ENCODE peak calls at places on chromosomes 4 and X, in six cellular contexts. C is AG04450; V is uterus; O is testis; N is GM23248; E is effector memory CD4-positive, alpha-beta T cell. J is an unnamed sample.

GRCh38 chr4:13548059-13548983 is 4.0 kb upstream of the NKX3-2 start:
- DNase-seq in C (no peak), V (no peak), O (no peak), N (peak), E (no peak), J (no peak)

GRCh38 chr4:93237526-93237925 is 591.0 kb upstream of the ATOH1 start:
- DNase-seq in C (no peak), V (no peak), O (no peak), N (no peak), E (no peak), J (no peak)

GRCh38 chrX:100447563-100448397 is 37.7 kb upstream of the PCDH19 start:
- DNase-seq in C (no peak), V (peak), O (peak), N (peak), E (no peak), J (no peak)

GRCh38 chrX:46036508-46036907 is 508.7 kb downstream of the ZNF674 start:
- DNase-seq in C (no peak), V (no peak), O (no peak), N (peak), E (no peak), J (no peak)

GRCh38 chr4:7960790-7961655 is 21.4 kb upstream of the AFAP1 start:
- DNase-seq in C (peak), V (peak), O (peak), N (peak), E (no peak), J (peak)

GRCh38 chr4:12203945-12204344 is 775.3 kb upstream of the HS3ST1 start:
- DNase-seq in C (no peak), V (no peak), O (no peak), N (no peak), E (no peak), J (no peak)

GRCh38 chrX:119015407-119016242 is 41.2 kb downstream of the LONRF3 start:
- DNase-seq in C (peak), V (peak), O (no peak), N (peak), E (no peak), J (peak)

GRCh38 chr4:108029321-108029720 is 39.6 kb downstream of the HADH start:
- DNase-seq in C (no peak), V (no peak), O (no peak), N (no peak), E (no peak), J (no peak)

GRCh38 chrX:130296743-130297142 is 28.0 kb upstream of the ZNF280C start:
- DNase-seq in C (no peak), V (no peak), O (no peak), N (no peak), E (no peak), J (peak)

GRCh38 chr4:184450045-184450444 is 24.3 kb downstream of the IRF2 start:
- DNase-seq in C (peak), V (no peak), O (no peak), N (peak), E (no peak), J (peak)

GRCh38 chr4:186857793-186858192 is 134.1 kb upstream of the FAT1 start:
- DNase-seq in C (no peak), V (no peak), O (no peak), N (no peak), E (no peak), J (no peak)

GRCh38 chrX:34341258-34341657 is 209.1 kb upstream of the FAM47A start:
- DNase-seq in C (no peak), V (no peak), O (no peak), N (no peak), E (no peak), J (no peak)

GRCh38 chrX:80550722-80551121 is 130.5 kb downstream of the TENT5D start:
- DNase-seq in C (no peak), V (no peak), O (no peak), N (peak), E (no peak), J (no peak)

GRCh38 chr4:107035711-107036601 is at the start of gene DKK2:
- DNase-seq in C (no peak), V (peak), O (no peak), N (peak), E (no peak), J (no peak)

GRCh38 chr4:36243355-36244256 is 708 bp downstream of the ARAP2 start:
- DNase-seq in C (no peak), V (peak), O (peak), N (peak), E (peak), J (no peak)

GRCh38 chr4:150366487-150366999 is 215.4 kb upstream of the MAB21L2 start:
- DNase-seq in C (no peak), V (no peak), O (no peak), N (no peak), E (no peak), J (no peak)

GRCh38 chrX:53440101-53440500 is 5.9 kb upstream of the HSD17B10 start:
- DNase-seq in C (no peak), V (no peak), O (no peak), N (no peak), E (no peak), J (no peak)

GRCh38 chrX:53438832-53439230 is 4.7 kb upstream of the HSD17B10 start:
- DNase-seq in C (no peak), V (no peak), O (no peak), N (no peak), E (no peak), J (no peak)

GRCh38 chrX:53442322-53442631 is 8.1 kb upstream of the HSD17B10 start:
- DNase-seq in C (no peak), V (no peak), O (no peak), N (no peak), E (no peak), J (no peak)

GRCh38 chrX:53440631-53441517 is 6.7 kb upstream of the HSD17B10 start:
- DNase-seq in C (no peak), V (peak), O (peak), N (peak), E (no peak), J (no peak)

DNA sequence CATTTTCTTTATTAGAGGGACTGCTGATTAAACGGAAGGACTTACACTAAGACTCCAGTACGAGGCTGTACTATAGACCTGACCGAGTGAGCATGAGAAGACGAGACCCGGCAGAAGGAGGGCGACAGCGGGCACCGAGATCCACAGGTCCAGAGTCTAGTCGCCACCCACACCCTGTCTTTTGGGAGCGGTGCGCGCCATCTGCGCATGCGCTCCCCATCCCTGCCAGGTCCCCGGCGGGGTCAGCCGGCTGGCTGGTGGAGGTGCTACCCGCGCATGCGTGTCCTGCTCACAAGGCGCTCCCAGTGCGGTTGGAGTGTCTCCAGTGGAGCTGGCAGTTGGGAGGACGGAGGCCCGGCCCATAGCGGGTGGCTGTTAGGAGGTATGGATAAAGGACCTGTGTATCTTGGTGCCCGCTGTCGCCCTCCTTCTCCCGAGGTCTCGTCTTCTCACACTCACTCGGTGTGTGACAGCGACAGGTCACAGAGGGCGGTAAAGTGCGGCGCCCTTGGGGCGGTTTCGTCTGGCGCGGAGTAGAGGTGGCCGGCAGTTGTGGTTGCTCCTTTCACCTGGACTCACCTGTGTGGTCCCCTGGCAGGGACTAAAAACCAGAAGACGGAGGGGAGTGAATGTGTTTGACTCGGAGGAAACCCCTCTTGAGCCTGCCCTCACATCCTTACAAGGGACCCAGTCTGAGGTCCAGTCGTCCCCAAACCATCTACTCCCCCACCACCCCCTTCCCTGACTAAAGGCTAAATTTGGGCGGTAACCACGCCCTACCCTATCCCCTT is 7.6 kb upstream of the HSD17B10 start:
- DNase-seq in C (no peak), V (peak), O (peak), N (peak), E (peak), J (no peak)
- H3K4me3 ChIP-seq in C (peak), V (peak), O (peak), N (peak), E (peak), J (peak)

DNA sequence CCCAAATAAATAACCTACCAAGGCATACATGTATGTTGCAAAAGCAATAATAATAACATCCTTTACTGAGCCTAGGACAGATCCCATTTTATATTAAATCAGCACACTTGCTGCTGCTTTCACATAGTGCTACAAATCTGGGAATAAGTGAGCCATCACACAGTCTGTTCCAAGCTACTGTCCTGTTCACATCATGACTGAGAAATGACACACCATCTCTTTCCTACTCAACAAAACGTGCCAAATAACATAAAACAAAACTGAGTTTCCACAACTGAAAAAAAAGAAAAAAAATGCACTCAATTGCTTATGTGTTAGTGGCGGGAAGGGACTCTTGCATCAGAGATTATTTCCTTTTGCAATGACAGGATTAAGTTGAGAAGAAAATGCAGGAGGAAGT is 109.0 kb downstream of the SHROOM4 start:
- DNase-seq in C (no peak), V (no peak), O (no peak), N (peak), E (no peak), J (no peak)
- H3K4me3 ChIP-seq in C (no peak), V (no peak), O (no peak), N (no peak), E (no peak), J (no peak)

DNA sequence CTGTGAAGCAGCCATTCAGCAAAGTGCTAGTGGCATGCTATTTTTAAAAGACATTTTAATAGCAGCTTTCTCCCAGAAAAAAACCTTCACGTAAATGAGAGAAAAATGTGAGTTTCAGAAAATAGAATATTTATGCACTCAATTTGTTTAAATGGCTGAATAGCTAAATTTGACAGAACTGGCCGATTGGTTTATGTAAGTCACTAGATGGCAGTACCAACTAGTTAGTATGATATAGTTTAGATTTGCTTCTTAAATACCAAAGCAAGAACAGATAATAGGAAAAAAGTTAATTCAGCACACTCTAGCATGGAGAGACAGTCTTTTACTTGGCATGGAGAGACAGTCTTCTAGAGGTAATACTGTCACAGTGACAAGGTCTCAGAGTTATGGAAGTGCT is 250.1 kb downstream of the SNCA start:
- DNase-seq in C (no peak), V (no peak), O (no peak), N (peak), E (no peak), J (no peak)
- H3K4me3 ChIP-seq in C (no peak), V (no peak), O (no peak), N (no peak), E (no peak), J (no peak)

GRCh38 chr4:158811704-158812103 is 42.9 kb downstream of the FNIP2 start:
- DNase-seq in C (no peak), V (no peak), O (no peak), N (no peak), E (no peak), J (no peak)

GRCh38 chr4:158810487-158811215 is 41.8 kb downstream of the FNIP2 start:
- DNase-seq in C (peak), V (peak), O (peak), N (peak), E (no peak), J (peak)

GRCh38 chr4:158811216-158811540 is 42.4 kb downstream of the FNIP2 start:
- DNase-seq in C (no peak), V (no peak), O (no peak), N (no peak), E (no peak), J (no peak)

GRCh38 chr4:158808399-158808798 is 39.6 kb downstream of the FNIP2 start:
- DNase-seq in C (no peak), V (no peak), O (no peak), N (no peak), E (no peak), J (no peak)

DNA sequence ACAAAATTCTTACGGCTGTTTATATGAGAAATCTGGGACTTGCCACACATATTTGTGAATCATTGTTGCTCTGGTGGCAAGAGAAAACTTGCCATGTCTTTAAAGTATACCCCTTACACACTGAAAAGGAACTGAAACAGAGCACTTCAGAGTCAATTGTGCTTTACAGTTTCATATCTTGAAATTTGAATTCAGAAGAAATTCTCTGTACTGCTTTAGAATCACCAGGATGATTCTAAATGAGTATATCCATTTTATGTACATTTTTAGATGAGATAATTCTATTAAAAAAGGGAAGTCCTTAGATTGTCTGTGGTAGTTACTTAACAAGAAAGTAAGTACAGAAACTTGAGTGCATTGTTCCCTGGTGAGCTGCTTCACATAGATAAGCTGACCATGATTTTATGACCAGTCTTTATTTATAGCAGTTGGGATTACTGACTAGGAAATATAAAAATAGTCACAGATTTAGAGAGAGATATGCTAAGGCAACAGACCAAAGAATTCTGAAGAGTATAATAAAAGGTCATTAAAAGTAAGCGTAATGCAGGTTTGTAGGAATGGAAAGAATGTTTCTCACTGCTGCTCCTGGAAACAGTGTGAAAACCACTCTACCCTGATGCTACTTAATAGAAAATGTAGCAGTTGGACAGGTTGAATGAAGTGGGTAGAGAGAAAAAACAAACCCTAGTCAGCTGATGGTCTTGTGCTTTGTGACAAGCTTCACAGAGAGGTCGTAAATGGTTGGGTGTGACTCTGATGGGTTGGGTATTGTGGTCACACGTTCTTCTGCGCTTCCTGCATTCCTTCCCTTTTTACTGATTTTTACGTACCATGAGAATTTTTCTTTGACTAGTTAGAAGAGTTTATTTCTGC is 41.0 kb downstream of the FNIP2 start:
- DNase-seq in C (no peak), V (no peak), O (peak), N (peak), E (no peak), J (peak)
- H3K4me3 ChIP-seq in C (no peak), V (no peak), O (no peak), N (peak), E (no peak), J (no peak)

GRCh38 chrX:40085086-40085551 is 12.6 kb downstream of the BCOR start:
- DNase-seq in C (peak), V (no peak), O (no peak), N (peak), E (no peak), J (no peak)

GRCh38 chrX:40087574-40088298 is 10.0 kb downstream of the BCOR start:
- DNase-seq in C (no peak), V (no peak), O (no peak), N (no peak), E (no peak), J (no peak)

GRCh38 chrX:40088299-40088625 is 9.5 kb downstream of the BCOR start:
- DNase-seq in C (no peak), V (no peak), O (no peak), N (no peak), E (no peak), J (no peak)

GRCh38 chrX:40085714-40086113 is 12.0 kb downstream of the BCOR start:
- DNase-seq in C (no peak), V (no peak), O (no peak), N (no peak), E (no peak), J (no peak)

GRCh38 chrX:40086569-40087335 is 11.0 kb downstream of the BCOR start:
- DNase-seq in C (peak), V (no peak), O (peak), N (no peak), E (no peak), J (no peak)
- H3K4me3 ChIP-seq in C (peak), V (no peak), O (no peak), N (no peak), E (no peak), J (no peak)

DNA sequence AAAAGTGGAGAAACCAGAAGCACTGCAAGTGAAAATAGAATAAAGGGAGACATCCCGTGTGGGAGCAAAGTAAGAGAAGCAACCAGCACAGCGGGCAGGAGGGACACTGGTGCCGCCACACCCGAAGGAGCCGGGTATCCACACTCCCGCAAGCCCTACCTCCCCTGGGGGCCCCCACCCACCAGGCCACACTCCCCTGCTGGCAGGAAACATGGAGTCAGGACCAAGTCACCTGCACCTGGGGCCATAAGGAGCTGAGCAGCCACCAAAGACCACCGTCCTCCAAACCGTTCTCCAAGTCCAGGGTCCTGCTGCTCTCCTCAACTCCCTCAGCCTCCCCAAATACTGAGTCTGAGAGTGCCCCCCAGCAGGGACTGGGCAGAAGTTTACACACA is 30.5 kb downstream of the FGFRL1 start:
- DNase-seq in C (no peak), V (no peak), O (no peak), N (no peak), E (no peak), J (no peak)
- H3K4me3 ChIP-seq in C (no peak), V (no peak), O (no peak), N (peak), E (no peak), J (no peak)

DNA sequence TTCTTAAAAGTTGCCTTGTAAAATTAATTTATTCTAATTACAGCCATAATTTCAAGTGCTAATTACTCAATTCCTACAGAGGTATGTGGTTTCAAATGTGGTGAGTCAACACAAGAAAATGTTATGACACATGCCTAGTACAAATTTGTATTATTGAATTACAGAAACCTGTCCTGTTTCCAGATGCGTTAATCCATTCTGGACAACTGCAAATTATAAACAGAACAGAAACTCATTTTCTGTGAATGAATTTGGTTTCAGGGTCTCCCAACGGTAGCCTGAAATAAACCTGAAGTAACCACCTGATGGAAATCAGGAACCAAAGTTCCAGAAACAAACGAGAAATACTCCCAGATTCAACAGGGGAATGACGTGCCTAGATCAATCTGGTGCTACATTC is 328.6 kb upstream of the F9 start:
- DNase-seq in C (no peak), V (no peak), O (no peak), N (no peak), E (no peak), J (no peak)
- H3K4me3 ChIP-seq in C (no peak), V (no peak), O (no peak), N (no peak), E (no peak), J (no peak)

DNA sequence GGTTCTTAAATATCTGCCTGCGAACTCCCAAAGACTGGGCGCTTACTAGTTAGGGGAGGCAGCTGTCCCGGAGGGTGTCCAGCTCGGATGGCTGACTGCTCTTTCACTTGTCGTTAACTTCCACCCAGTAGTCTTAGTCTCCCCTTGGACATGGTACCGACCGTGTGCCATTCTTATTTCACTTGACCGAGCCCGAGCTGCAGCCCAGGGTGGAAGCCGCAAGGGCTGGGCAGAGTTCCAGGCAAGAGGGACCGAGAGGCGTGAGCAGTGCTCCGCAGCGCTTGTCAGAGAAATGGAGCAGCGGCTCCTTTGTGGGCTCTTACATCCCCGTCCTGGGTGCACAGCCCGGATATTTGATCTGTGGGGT is 347 bp upstream of the SLITRK2 start:
- DNase-seq in C (no peak), V (peak), O (no peak), N (no peak), E (no peak), J (no peak)
- H3K4me3 ChIP-seq in C (no peak), V (peak), O (no peak), N (no peak), E (no peak), J (no peak)